ENCODE peak calls at places on chromosomes 13 and 19, in four cellular contexts. S is cardiac fibroblast, E is mammary epithelial cell, U is ascending aorta. Q is an unnamed sample.

GRCh38 chr19:2253106-2254051 is 2.8 kb downstream of the JSRP1 start:
- DNase-seq in U (no peak), E (no peak), S (no peak), Q (no peak)

GRCh38 chr13:40644838-40645620 is 21.4 kb downstream of the FOXO1 start:
- DNase-seq in E (peak; percentile 74), U (no peak), S (no peak), Q (no peak)

GRCh38 chr19:13210941-13211340 is 60.7 kb downstream of the IER2 start:
- DNase-seq in U (no peak), E (no peak), S (no peak), Q (no peak)

GRCh38 chr13:30734434-30734833 is 909 bp upstream of the ALOX5AP start:
- DNase-seq in S (no peak), E (peak; percentile 82), U (no peak), Q (no peak)

GRCh38 chr19:50721441-50722137 is 1.6 kb upstream of the CLEC11A start:
- DNase-seq in E (no peak), S (no peak), U (no peak), Q (no peak)

GRCh38 chr13:113077566-113077952 is 28.0 kb upstream of the F7 start:
- DNase-seq in S (no peak), E (no peak), U (no peak), Q (no peak)

GRCh38 chr13:98476538-98476966 is 100.4 kb downstream of the STK24 start:
- DNase-seq in S (peak; percentile 79), E (peak; percentile 90), U (peak; percentile 81), Q (no peak)

GRCh38 chr13:44575741-44576395 is at the start of gene TSC22D1:
- DNase-seq in S (peak; percentile 66), E (peak; percentile 47), U (peak; percentile 75), Q (no peak)

GRCh38 chr19:36605839-36606478 is 846 bp downstream of the ZNF382 start:
- DNase-seq in U (no peak), E (peak; percentile 23), S (peak; percentile 4), Q (no peak)

GRCh38 chr13:35474551-35474950 is 1.9 kb downstream of the MAB21L1 start:
- DNase-seq in U (no peak), S (no peak), E (no peak), Q (no peak)

GRCh38 chr19:3142292-3142670 is 6.4 kb downstream of the GNA15 start:
- DNase-seq in S (peak; percentile 79), E (peak; percentile 87), U (no peak), Q (no peak)

GRCh38 chr13:98445340-98446233 is 131.3 kb downstream of the STK24 start:
- DNase-seq in S (peak; percentile 59), U (peak; percentile 81), E (peak; percentile 50), Q (no peak)

GRCh38 chr19:6654347-6655310 is 15.3 kb downstream of the TNFSF14 start:
- DNase-seq in E (no peak), S (no peak), U (no peak), Q (no peak)

GRCh38 chr19:49157445-49158224 is at the start of gene TRPM4:
- DNase-seq in S (peak; percentile 82), U (peak; percentile 95), E (peak; percentile 82), Q (peak; percentile 69)

GRCh38 chr13:20825476-20825875 is 51.7 kb upstream of the EEF1AKMT1 start:
- DNase-seq in S (peak; percentile 26), U (no peak), E (no peak), Q (no peak)

GRCh38 chr13:64925727-64926126 is 2304.4 kb downstream of the PCDH9 start:
- DNase-seq in U (no peak), E (no peak), S (no peak), Q (no peak)

GRCh38 chr19:17719730-17720486 is 628 bp downstream of the MAP1S start:
- DNase-seq in U (no peak), S (no peak), E (peak; percentile 58), Q (no peak)

GRCh38 chr19:3586124-3586626 is 897 bp downstream of the GIPC3 start:
- DNase-seq in E (no peak), U (no peak), S (no peak), Q (no peak)

GRCh38 chr19:47195462-47195861 is 35.5 kb downstream of the BBC3 start:
- DNase-seq in E (no peak), U (no peak), S (no peak), Q (no peak)

GRCh38 chr13:31442605-31443004 is 242.8 kb downstream of the B3GLCT start:
- DNase-seq in U (no peak), S (no peak), E (no peak), Q (no peak)

GRCh38 chr13:79404985-79405384 is 1.1 kb downstream of the RBM26 start:
- DNase-seq in U (no peak), E (peak; percentile 39), S (no peak), Q (no peak)

GRCh38 chr13:114110091-114110829 is 22.2 kb downstream of the RASA3 start:
- DNase-seq in S (no peak), U (peak; percentile 69), E (no peak), Q (no peak)
- TF ChIP-seq CTCF in S (no peak), U (no peak), E (no peak), Q (no peak)

DNA sequence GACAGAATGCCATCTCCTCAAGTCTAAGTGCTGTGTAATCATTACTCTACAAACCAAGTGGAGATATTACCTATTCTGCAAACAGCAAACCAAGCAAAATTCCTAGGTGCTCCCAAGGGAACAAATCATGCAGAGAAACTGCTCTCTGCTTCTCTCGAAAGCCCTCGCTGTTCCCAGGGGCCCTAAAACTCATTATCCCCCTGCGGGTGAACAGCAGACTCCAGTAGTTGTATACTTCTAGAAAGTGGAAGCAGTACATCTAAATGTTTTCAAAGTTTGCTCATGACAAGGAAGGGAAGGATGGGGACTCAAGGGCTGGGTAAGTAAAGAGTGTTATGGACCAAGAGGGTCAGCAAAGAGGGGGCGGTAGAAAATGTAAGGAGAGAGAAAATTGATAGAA is 3.2 kb downstream of the DLEU7 start:
- DNase-seq in S (no peak), U (no peak), E (no peak), Q (no peak)
- H3K4me3 ChIP-seq in S (no peak overlapping the region), U (no peak overlapping the region), E (no peak overlapping the region), Q (no peak overlapping the region)

DNA sequence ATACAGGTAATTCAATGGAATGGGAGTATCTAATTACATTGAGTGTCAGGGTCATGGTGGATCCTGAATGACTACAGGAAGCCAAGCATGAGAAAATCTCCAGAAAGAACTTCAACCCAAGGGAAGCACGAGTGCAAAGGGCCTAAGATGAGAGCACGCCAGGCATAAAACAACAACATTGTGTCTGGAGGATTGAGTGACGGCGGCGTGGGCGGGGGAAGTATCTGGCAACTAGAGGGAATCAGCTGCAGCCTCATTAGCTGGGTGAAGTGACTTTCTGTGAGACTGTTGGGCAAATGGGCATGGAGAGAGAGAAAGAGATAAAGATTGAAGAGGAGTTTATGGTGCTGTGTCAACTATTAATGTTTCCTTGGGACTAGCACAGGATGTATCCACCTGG is 194.3 kb downstream of the GPC6 start:
- DNase-seq in S (no peak), U (no peak), E (no peak), Q (no peak)
- TF ChIP-seq CTCF in S (no peak), U (no peak), E (no peak), Q (no peak)

DNA sequence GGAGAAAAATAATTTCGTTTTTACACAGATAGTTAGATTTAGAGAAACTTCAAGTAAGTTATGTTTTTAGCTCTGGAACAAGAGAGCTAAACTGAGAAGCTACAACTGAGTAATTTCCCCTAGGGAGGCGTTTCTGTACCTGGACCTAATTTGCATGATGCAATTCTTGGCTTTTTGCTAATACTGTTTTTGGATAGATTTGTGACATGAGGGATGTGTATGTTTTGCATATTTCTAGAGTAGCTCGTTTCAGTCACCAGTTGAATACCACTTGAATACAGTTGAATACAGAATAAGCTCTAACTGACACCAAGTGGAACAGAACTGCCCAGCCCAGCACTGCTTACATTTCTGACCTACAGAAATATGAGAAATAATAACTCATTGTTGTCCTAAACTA is 1227.9 kb upstream of the SPRY2 start:
- DNase-seq in U (no peak), S (no peak), E (no peak), Q (no peak)
- H3K4me3 ChIP-seq in U (no peak overlapping the region), S (no peak overlapping the region), E (no peak overlapping the region), Q (no peak overlapping the region)

GRCh38 chr13:45796421-45796960 is 55.1 kb downstream of the SIAH3 start:
- DNase-seq in E (no peak), U (peak; percentile 35), S (no peak), Q (no peak)
- TF ChIP-seq CTCF in E (no peak), U (no peak), S (no peak), Q (no peak)

DNA sequence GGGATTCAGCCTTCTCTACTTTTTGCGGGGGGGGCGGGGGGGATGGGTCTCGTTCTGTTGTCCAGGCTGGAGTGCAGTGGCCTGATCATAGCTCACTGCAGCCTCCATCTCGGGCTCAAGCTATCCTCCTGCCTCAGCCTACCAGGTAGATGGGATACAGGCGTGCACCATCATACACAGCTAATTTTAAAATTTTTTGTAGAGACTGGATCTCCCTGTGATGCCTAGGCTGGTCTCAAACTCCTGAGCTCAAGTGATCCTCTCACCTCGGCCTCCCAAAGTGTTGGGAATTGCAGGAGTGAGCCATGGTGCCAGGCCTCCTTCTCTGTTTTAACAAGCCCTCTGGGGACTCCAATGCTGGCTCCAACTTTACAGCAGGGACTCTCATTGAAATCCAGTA is 569 bp upstream of the ZNF792 start:
- DNase-seq in S (no peak), U (no peak), E (no peak), Q (no peak)
- H3K4me3 ChIP-seq in S (no peak overlapping the region), U (peak overlapping the region; percentile 94), E (no peak overlapping the region), Q (no peak overlapping the region)

Q was measured in LNCaP clone FGC.